ENCODE peak calls at places on chromosomes 5 and 9, in four cellular contexts. U is K562, F is endothelial cell of umbilical vein, V is GM12891. O is an unnamed sample.
A peak's percentile ranks its signal among the peaks of the same experiment; 100 is the strongest.

GRCh38 chr5:95794070-95794516 is 28.4 kb downstream of the GLRX start:
- DNase-seq in U (no peak), F (peak; percentile 5), V (no peak), O (no peak)

GRCh38 chr9:124216474-124217176 is 41.1 kb upstream of the NEK6 start:
- DNase-seq in U (no peak), F (no peak), V (no peak), O (no peak)

GRCh38 chr5:14265574-14265973 is 122.4 kb downstream of the TRIO start:
- DNase-seq in U (no peak), F (peak; percentile 62), V (no peak), O (no peak)

GRCh38 chr9:88658311-88658822 is 123.4 kb downstream of the NXNL2 start:
- DNase-seq in U (peak; percentile 8), F (no peak), V (no peak), O (no peak)

GRCh38 chr9:6354072-6354686 is 26.0 kb downstream of the TPD52L3 start:
- DNase-seq in U (peak; percentile 44), F (peak; percentile 72), V (peak; percentile 32), O (peak; percentile 54)

GRCh38 chr5:139222346-139222745 is 24.2 kb upstream of the SIL1 start:
- DNase-seq in U (no peak), F (no peak), V (no peak), O (no peak)

GRCh38 chr9:69173891-69174644 is at the start of gene TJP2:
- DNase-seq in U (peak; percentile 84), F (peak; percentile 64), V (peak; percentile 58), O (peak; percentile 85)

GRCh38 chr9:18788256-18788655 is 244.8 kb downstream of the SAXO1 start:
- DNase-seq in U (no peak), F (no peak), V (no peak), O (no peak)

GRCh38 chr5:116573617-116574431 is 799 bp downstream of the SEMA6A start:
- DNase-seq in U (no peak), F (peak; percentile 17), V (peak; percentile 26), O (peak; percentile 15)

GRCh38 chr5:72307968-72308852 is 11.8 kb downstream of the MRPS27 start:
- DNase-seq in U (peak; percentile 98), F (peak; percentile 99), V (peak; percentile 90), O (peak; percentile 98)
- TF ChIP-seq POLR2A in U (peak; percentile 98), F (peak; percentile 98), V (peak; percentile 99), O (peak; percentile 99)

DNA sequence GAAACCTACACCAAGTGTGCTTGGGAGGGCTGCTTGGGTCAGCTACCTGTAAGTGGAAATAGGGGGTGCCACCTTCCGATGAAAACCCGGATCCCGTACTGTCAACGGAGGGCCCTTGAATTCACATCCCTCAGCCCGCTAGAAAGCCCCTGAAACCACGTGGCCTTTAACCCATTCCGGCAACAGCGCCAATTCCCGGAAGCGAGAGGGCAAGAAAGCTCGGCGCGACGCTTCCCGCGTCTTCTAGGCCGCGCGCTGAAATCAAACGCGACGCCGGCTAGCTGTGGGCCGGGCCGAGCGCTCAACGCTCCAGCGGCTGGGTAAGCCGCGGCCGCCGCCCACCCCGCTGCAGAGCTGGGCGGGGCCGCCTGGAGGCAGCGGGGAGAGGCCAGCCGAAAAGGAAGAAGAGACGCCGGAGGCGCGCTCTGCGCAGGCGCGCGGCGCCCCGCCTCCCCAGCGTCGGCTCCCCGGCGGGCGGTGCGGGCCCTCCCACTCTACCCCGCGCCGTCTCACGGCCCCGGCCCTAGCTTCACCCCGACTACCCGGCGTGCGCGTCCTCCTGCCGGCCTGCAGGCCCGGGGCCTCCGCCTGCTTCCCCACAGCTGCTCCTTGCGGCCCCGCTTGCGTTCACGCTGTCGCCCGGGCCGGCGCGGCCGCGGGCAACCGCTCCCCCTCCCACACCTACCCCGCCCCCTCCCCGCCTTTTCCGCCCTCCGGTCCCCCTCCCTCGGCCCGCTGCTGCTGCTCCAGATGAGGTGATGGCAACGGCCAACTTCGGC is at the start of gene KIF2A:
- DNase-seq in U (peak; percentile 97), F (peak; percentile 93), V (peak; percentile 87), O (peak; percentile 96)
- TF ChIP-seq POLR2A in U (peak; percentile 64), F (peak; percentile 27), V (peak; percentile 74), O (peak; percentile 76)

GRCh38 chr5:58939664-58940063 is 356.8 kb downstream of the RAB3C start:
- DNase-seq in U (no peak), F (no peak), V (no peak), O (no peak)
- TF ChIP-seq POLR2A in U (no peak), F (no peak), V (no peak), O (no peak)

GRCh38 chr5:177364159-177364962 is 6.6 kb downstream of the RGS14 start:
- DNase-seq in U (no peak), F (no peak), V (no peak), O (no peak)
- TF ChIP-seq POLR2A in U (no peak), F (no peak), V (no peak), O (no peak)

DNA sequence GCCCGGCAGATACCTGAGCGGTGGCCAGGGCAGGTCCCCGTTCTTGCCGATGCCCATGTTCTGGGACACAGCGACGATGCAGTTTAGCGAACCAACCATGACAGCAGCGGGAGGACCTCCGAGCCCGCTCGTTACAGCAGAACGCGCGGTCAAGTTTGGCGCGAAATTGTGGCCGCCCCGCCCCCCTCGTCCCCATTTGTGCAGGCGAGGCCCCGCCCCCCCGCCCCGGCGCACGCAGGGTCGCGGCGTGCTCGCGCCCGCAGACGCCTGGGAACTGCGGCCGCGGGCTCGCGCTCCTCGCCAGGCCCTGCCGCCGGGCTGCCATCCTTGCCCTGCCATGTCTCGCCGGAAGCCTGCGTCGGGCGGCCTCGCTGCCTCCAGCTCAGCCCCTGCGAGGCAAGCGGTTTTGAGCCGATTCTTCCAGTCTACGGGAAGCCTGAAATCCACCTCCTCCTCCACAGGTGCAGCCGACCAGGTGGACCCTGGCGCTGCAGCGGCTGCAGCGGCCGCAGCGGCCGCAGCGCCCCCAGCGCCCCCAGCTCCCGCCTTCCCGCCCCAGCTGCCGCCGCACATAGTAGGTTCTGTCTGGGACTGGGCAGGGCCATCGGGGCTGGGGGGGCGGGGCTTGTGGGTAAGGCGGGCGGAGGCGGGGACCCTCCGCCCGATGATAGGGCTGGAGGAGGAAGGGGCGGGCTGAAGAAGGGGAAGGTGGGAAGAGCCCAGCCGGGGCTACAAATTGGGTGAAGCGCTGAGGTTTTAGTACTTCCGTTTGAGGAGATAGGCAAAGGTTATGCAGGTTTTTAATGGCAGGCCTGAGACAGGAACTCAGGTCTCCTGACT is at the start of the genes DHFR and MSH3:
- DNase-seq in U (peak; percentile 97), F (peak; percentile 88), V (peak; percentile 84), O (peak; percentile 94)
- TF ChIP-seq POLR2A in U (peak; percentile 90), F (peak; percentile 80), V (peak; percentile 89), O (peak; percentile 81)

GRCh38 chr9:108869092-108869725 is 7.1 kb downstream of the ACTL7A start:
- DNase-seq in U (no peak), F (no peak), V (no peak), O (no peak)
- TF ChIP-seq POLR2A in U (no peak), F (no peak), V (no peak), O (no peak)

DNA sequence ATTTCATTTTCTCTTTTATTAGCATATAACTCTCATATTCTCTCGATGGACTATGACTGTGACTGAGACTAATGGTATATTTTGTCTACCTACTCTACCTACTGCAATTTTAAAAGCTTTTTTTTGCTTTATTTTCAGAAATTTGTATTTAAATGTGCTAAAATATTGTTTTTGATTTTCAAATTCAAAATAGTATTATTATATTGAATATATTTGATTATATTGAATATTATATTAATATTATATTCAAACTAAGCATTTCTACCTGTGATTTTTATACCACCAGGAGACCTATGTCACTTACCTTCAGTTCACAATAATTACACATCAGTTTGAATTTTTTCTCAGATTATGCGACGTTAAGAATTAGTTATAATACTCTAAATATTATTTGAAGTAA is 700.5 kb upstream of the RGMB start:
- DNase-seq in U (no peak), F (no peak), V (no peak), O (no peak)
- TF ChIP-seq POLR2A in U (no peak), F (no peak), V (no peak), O (no peak)

GRCh38 chr9:116094846-116095245 is 58.7 kb upstream of the PAPPA start:
- DNase-seq in U (no peak), F (no peak), V (no peak), O (no peak)
- TF ChIP-seq POLR2A in U (no peak), F (no peak), V (no peak), O (no peak)

DNA sequence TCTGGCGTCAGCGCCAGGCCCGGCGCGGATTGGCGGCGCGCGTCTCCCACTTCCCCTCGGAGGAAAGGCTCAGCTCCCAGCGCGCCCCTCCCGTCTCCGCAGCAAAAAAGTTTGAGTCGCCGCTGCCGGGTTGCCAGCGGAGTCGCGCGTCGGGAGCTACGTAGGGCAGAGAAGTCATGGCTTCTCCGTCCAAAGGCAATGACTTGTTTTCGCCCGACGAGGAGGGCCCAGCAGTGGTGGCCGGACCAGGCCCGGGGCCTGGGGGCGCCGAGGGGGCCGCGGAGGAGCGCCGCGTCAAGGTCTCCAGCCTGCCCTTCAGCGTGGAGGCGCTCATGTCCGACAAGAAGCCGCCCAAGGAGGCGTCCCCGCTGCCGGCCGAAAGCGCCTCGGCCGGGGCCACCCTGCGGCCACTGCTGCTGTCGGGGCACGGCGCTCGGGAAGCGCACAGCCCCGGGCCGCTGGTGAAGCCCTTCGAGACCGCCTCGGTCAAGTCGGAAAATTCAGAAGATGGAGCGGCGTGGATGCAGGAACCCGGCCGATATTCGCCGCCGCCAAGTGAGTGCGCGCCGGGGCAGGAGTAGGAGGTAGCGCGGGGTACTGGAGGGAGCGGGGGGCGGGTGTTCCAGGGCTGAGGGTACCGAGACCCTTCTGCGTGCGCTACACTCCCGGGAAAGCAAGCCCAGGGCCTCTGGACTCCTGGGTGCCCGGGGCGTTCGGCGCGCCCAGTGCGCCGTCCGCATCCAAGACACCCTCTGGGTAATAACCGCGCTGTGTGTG is at the start of gene MSX2:
- DNase-seq in U (no peak), F (peak; percentile 13), V (no peak), O (peak; percentile 28)
- TF ChIP-seq POLR2A in U (no peak), F (no peak), V (no peak), O (no peak)